ENCODE peak calls at places on chromosomes 6 and 20, in five cellular contexts. H, Z, R, G and K are unnamed samples. For H3K4me1, the result is how much of the 10 kb centered on the place peaks cover.

GRCh38 chr6:127343753-127344659 is 597 bp upstream of the ECHDC1 start:
- DNase-seq in R (peak), Z (no peak), H (no peak), G (no peak), K (peak)

GRCh38 chr6:80203283-80203682 is 96.8 kb downstream of the BCKDHB start:
- DNase-seq in G (no peak), R (no peak), Z (no peak), H (no peak), K (no peak)

GRCh38 chr6:153214439-153214838 is 83.4 kb upstream of the RGS17 start:
- DNase-seq in R (no peak), H (no peak), G (no peak), Z (no peak), K (no peak)

GRCh38 chr6:85483041-85483700 is 33.3 kb downstream of the NT5E start:
- DNase-seq in G (peak), Z (peak), H (peak), R (peak), K (peak)

GRCh38 chr6:137247724-137248123 is 28.5 kb upstream of the IFNGR1 start:
- DNase-seq in R (no peak), Z (no peak), H (no peak), G (no peak), K (no peak)

GRCh38 chr6:112331306-112331705 is 15.8 kb upstream of the RFPL4B start:
- DNase-seq in Z (no peak), R (no peak), H (no peak), G (no peak), K (peak)

GRCh38 chr6:2749972-2750600 is 636 bp downstream of the MYLK4 start:
- DNase-seq in R (peak), Z (peak), H (no peak), G (peak), K (no peak)

GRCh38 chr6:159008656-159009288 is 8.8 kb upstream of the RSPH3 start:
- DNase-seq in R (no peak), G (no peak), H (no peak), Z (no peak), K (peak)

GRCh38 chr6:55492259-55492658 is 86.7 kb downstream of the HMGCLL1 start:
- DNase-seq in H (no peak), R (no peak), Z (no peak), G (no peak), K (no peak)

GRCh38 chr20:51313275-51313898 is 229.1 kb downstream of the NFATC2 start:
- DNase-seq in Z (no peak), R (peak), G (no peak), H (no peak), K (peak)

GRCh38 chr20:64151634-64152530 is 12.4 kb upstream of the MYT1 start:
- DNase-seq in H (no peak), Z (peak), R (no peak), G (no peak), K (peak)

GRCh38 chr6:14706378-14706929 is 539.4 kb upstream of the JARID2 start:
- DNase-seq in H (no peak), G (no peak), Z (peak), R (no peak), K (peak)

DNA sequence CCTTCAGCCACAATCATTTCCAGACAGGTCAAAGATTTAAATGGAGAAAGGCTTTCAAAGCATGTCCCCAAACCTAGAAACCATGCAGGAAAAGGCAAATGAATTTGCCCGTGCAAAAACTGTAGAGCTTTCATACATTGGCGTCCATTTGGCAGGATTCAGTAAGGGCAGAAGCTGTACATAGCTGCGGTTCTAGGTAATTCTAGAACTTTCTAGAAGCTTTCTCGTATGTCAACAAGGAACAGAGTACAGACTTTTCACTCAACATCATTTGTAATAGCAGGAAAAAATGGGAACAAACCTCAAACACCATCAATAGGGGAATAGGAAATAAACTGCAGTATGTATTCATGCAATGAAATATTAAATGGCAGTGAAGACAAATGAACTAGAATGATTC is 11.1 kb upstream of the MAPK13 start:
- DNase-seq in H (no peak), Z (no peak), G (no peak), R (no peak), K (no peak)
- H3K4me1 ChIP-seq in H (under half), Z (under half), G (half or more), R (under half), K (under half)

GRCh38 chr6:5866547-5867051 is 140.1 kb downstream of the NRN1 start:
- DNase-seq in Z (no peak), R (no peak), G (no peak), H (no peak), K (peak)
- H3K4me3 ChIP-seq in Z (no peak), R (no peak), G (peak), H (no peak), K (no peak)

GRCh38 chr6:161429921-161430490 is 156.1 kb upstream of the AGPAT4 start:
- DNase-seq in G (no peak), H (no peak), R (no peak), Z (no peak), K (no peak)

GRCh38 chr6:161422710-161423109 is 148.8 kb upstream of the AGPAT4 start:
- DNase-seq in G (no peak), H (no peak), Z (no peak), R (no peak), K (no peak)

GRCh38 chr6:161423271-161423670 is 149.4 kb upstream of the AGPAT4 start:
- DNase-seq in G (no peak), R (no peak), Z (no peak), H (no peak), K (no peak)

GRCh38 chr6:161418458-161418945 is 144.6 kb upstream of the AGPAT4 start:
- DNase-seq in G (no peak), H (no peak), R (peak), Z (no peak), K (peak)

GRCh38 chr6:161424421-161424820 is 150.6 kb upstream of the AGPAT4 start:
- DNase-seq in R (no peak), H (no peak), Z (no peak), G (no peak), K (no peak)
- H3K4me1 ChIP-seq in R (under half), H (under half), Z (under half), G (under half), K (under half)

GRCh38 chr20:792248-792647 is 23.9 kb upstream of the SLC52A3 start:
- DNase-seq in Z (no peak), R (peak), G (no peak), H (no peak), K (no peak)
- H3K4me3 ChIP-seq in Z (no peak), R (peak), G (no peak), H (no peak), K (no peak)

DNA sequence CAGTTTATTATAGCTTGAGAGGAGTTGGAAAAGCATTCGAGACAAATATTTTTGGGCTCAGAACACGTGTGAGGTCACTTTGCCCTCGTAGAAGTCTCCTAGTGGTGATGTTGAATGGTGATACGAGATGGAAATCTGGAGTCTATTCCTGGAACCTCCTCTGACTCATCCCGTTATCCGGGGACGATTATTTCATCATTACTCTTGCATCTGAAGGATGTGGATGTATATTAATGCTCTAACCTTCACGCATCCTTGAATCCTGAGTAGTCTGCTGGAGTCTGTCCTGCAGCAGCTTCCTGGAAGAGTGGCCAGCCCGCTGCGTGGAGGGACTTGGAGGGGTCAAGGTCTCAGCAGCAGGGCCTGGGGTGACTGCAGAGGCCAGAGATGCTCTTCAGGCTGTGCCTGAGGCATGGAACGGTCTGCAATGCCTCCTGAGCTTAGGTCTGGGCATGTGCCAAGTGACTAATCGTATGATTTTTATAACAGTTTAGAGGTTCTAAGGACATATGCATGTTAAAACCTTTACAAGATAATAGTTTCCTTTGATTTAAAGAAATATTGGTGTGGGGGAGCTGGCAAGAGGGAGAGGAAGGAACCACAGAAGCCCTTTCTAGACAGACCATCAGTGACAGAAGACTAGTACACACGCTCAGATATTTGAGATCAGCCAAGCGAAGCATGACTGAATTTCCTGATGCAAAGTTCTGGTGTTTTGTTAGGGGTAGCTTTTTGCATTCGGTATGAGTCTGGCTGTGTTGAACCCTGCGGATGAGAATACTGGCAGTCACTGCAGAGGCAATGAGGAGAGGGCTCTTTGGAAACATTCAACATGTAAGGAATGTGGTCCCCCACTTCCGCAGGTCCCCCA is 400.2 kb downstream of the QKI start:
- DNase-seq in G (no peak), R (no peak), H (no peak), Z (no peak), K (peak)
- H3K4me1 ChIP-seq in G (under half), R (under half), H (under half), Z (under half), K (under half)

GRCh38 chr6:50707191-50707590 is 6.1 kb upstream of the TFAP2D start:
- DNase-seq in G (no peak), R (no peak), H (no peak), Z (no peak), K (no peak)
- H3K4me3 ChIP-seq in G (no peak), R (no peak), H (peak), Z (no peak), K (no peak)

GRCh38 chr6:52514514-52514913 is 62.3 kb downstream of the TRAM2 start:
- DNase-seq in H (no peak), R (no peak), Z (no peak), G (no peak), K (peak)

GRCh38 chr6:52516943-52517342 is 59.9 kb downstream of the TRAM2 start:
- DNase-seq in R (no peak), Z (no peak), H (no peak), G (no peak), K (no peak)

GRCh38 chr6:52515219-52515960 is 61.5 kb downstream of the TRAM2 start:
- DNase-seq in H (no peak), G (no peak), R (no peak), Z (no peak), K (peak)

GRCh38 chr6:52517502-52518278 is 59.2 kb downstream of the TRAM2 start:
- DNase-seq in G (no peak), R (peak), Z (peak), H (peak), K (peak)

GRCh38 chr6:52516269-52516668 is 60.6 kb downstream of the TRAM2 start:
- DNase-seq in R (no peak), H (no peak), G (no peak), Z (no peak), K (no peak)
- H3K4me1 ChIP-seq in R (under half), H (under half), G (under half), Z (under half), K (half or more)

DNA sequence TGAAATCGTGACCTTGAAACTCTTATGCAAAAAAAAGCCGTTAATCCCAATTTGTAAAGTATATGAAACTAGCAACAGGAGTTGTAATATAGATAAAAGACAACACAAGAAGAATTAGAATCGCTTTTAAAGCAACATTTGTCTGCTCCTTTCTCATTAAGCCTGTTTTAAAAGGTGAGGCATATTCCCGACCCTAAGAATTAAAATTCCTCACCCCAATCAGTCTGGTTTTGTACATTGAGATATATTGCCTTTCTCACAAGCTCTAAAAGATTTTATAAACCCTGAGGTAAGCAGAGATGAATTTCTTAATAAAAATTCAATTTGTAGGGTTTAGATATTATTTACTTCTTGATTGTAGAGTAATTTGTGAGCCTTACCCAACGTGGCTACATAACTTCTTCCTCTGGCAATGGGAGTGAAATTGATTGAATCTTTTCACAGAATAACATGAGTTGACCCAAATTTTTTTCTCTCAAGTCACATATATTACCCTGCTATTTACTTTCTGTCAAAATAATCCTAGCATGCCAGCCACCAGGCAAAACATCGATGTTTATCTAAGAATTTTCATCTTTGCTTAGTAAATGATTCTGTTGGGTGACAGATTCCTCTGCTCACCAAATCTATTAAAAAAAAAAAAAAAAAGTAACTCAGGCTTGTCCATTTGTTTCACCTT is 173.7 kb downstream of the HACE1 start:
- DNase-seq in G (no peak), Z (no peak), H (no peak), R (no peak), K (no peak)
- H3K4me3 ChIP-seq in G (no peak), Z (no peak), H (no peak), R (no peak), K (no peak)

GRCh38 chr20:45341939-45342862 is 6.0 kb downstream of the SDC4 start:
- DNase-seq in R (peak), G (no peak), Z (peak), H (no peak), K (peak)
- H3K4me1 ChIP-seq in R (half or more), G (under half), Z (under half), H (half or more), K (half or more)